ENCODE peak calls at places on chromosome 10, in nine cellular contexts. One of them, this sample, is unnamed.

GRCh38 chr10:128873408-128873807 is 593.6 kb upstream of the MGMT start:
- DNase-seq in A549: no peak
- DNase-seq in CD8-positive, alpha-beta memory T cell: no peak
- DNase-seq in IMR-90: no peak
- DNase-seq in esophagus muscularis mucosa: no peak
- DNase-seq in mammary epithelial cell: no peak
- DNase-seq in K562: no peak
- DNase-seq in lower lobe of right lung: no peak
- DNase-seq in MM.1S: no peak
- DNase-seq in this sample: no peak

GRCh38 chr10:12489806-12490205 is 140.5 kb downstream of the CAMK1D start:
- DNase-seq in A549: no peak
- DNase-seq in CD8-positive, alpha-beta memory T cell: no peak
- DNase-seq in IMR-90: no peak
- DNase-seq in esophagus muscularis mucosa: no peak
- DNase-seq in mammary epithelial cell: no peak
- DNase-seq in K562: no peak
- DNase-seq in lower lobe of right lung: no peak
- DNase-seq in MM.1S: no peak
- DNase-seq in this sample: no peak

GRCh38 chr10:14873090-14873760 is 5.4 kb upstream of the SUV39H2 start:
- DNase-seq in A549: no peak
- DNase-seq in CD8-positive, alpha-beta memory T cell: no peak
- DNase-seq in IMR-90: peak; percentile 73
- DNase-seq in esophagus muscularis mucosa: no peak
- DNase-seq in mammary epithelial cell: peak; percentile 29
- DNase-seq in K562: no peak
- DNase-seq in lower lobe of right lung: no peak
- DNase-seq in MM.1S: no peak
- DNase-seq in this sample: no peak

GRCh38 chr10:23345861-23346260 is 1.3 kb upstream of the C10orf67 start:
- DNase-seq in A549: no peak
- DNase-seq in CD8-positive, alpha-beta memory T cell: no peak
- DNase-seq in IMR-90: peak; percentile 94
- DNase-seq in esophagus muscularis mucosa: no peak
- DNase-seq in mammary epithelial cell: peak; percentile 97
- DNase-seq in K562: no peak
- DNase-seq in lower lobe of right lung: no peak
- DNase-seq in MM.1S: no peak
- DNase-seq in this sample: no peak

GRCh38 chr10:12811725-12812310 is 189.7 kb downstream of the CCDC3 start:
- DNase-seq in A549: no peak
- DNase-seq in CD8-positive, alpha-beta memory T cell: no peak
- DNase-seq in IMR-90: peak; percentile 28
- DNase-seq in esophagus muscularis mucosa: no peak
- DNase-seq in mammary epithelial cell: no peak
- DNase-seq in K562: no peak
- DNase-seq in lower lobe of right lung: no peak
- DNase-seq in MM.1S: no peak
- DNase-seq in this sample: no peak

GRCh38 chr10:84333864-84334451 is 5.6 kb downstream of the CCSER2 start:
- DNase-seq in A549: no peak
- DNase-seq in CD8-positive, alpha-beta memory T cell: peak; percentile 86
- DNase-seq in IMR-90: peak; percentile 55
- DNase-seq in esophagus muscularis mucosa: no peak
- DNase-seq in mammary epithelial cell: peak; percentile 57
- DNase-seq in K562: peak; percentile 36
- DNase-seq in lower lobe of right lung: no peak
- DNase-seq in MM.1S: peak; percentile 53
- DNase-seq in this sample: no peak

GRCh38 chr10:58781873-58782488 is 269.3 kb downstream of the BICC1 start:
- DNase-seq in A549: peak; percentile 51
- DNase-seq in CD8-positive, alpha-beta memory T cell: peak; percentile 6
- DNase-seq in IMR-90: peak; percentile 49
- DNase-seq in esophagus muscularis mucosa: no peak
- DNase-seq in mammary epithelial cell: peak; percentile 47
- DNase-seq in K562: peak; percentile 48
- DNase-seq in lower lobe of right lung: no peak
- DNase-seq in MM.1S: peak; percentile 62
- DNase-seq in this sample: no peak

GRCh38 chr10:17643339-17643754 is 604 bp upstream of the STAM start:
- DNase-seq in A549: peak; percentile 74
- DNase-seq in CD8-positive, alpha-beta memory T cell: no peak
- DNase-seq in IMR-90: peak; percentile 78
- DNase-seq in esophagus muscularis mucosa: peak; percentile 93
- DNase-seq in mammary epithelial cell: peak; percentile 87
- DNase-seq in K562: peak; percentile 58
- DNase-seq in lower lobe of right lung: peak; percentile 84
- DNase-seq in MM.1S: no peak
- DNase-seq in this sample: peak; percentile 56

GRCh38 chr10:67607472-67607871 is 88.5 kb downstream of the CTNNA3 start:
- DNase-seq in A549: no peak
- DNase-seq in CD8-positive, alpha-beta memory T cell: no peak
- DNase-seq in IMR-90: peak; percentile 33
- DNase-seq in esophagus muscularis mucosa: no peak
- DNase-seq in mammary epithelial cell: peak; percentile 46
- DNase-seq in K562: no peak
- DNase-seq in lower lobe of right lung: no peak
- DNase-seq in MM.1S: no peak
- DNase-seq in this sample: no peak

GRCh38 chr10:63319231-63319630 is 146.5 kb downstream of the JMJD1C start:
- DNase-seq in A549: no peak
- DNase-seq in CD8-positive, alpha-beta memory T cell: no peak
- DNase-seq in IMR-90: no peak
- DNase-seq in esophagus muscularis mucosa: no peak
- DNase-seq in mammary epithelial cell: no peak
- DNase-seq in K562: no peak
- DNase-seq in lower lobe of right lung: no peak
- DNase-seq in MM.1S: no peak
- DNase-seq in this sample: no peak

GRCh38 chr10:63313066-63313465 is 152.7 kb downstream of the JMJD1C start:
- DNase-seq in A549: no peak
- DNase-seq in CD8-positive, alpha-beta memory T cell: no peak
- DNase-seq in IMR-90: no peak
- DNase-seq in esophagus muscularis mucosa: no peak
- DNase-seq in mammary epithelial cell: no peak
- DNase-seq in K562: no peak
- DNase-seq in lower lobe of right lung: no peak
- DNase-seq in MM.1S: no peak
- DNase-seq in this sample: no peak

GRCh38 chr10:63318491-63318890 is 147.3 kb downstream of the JMJD1C start:
- DNase-seq in A549: no peak
- DNase-seq in CD8-positive, alpha-beta memory T cell: no peak
- DNase-seq in IMR-90: no peak
- DNase-seq in esophagus muscularis mucosa: no peak
- DNase-seq in mammary epithelial cell: no peak
- DNase-seq in K562: no peak
- DNase-seq in lower lobe of right lung: no peak
- DNase-seq in MM.1S: no peak
- DNase-seq in this sample: no peak

DNA sequence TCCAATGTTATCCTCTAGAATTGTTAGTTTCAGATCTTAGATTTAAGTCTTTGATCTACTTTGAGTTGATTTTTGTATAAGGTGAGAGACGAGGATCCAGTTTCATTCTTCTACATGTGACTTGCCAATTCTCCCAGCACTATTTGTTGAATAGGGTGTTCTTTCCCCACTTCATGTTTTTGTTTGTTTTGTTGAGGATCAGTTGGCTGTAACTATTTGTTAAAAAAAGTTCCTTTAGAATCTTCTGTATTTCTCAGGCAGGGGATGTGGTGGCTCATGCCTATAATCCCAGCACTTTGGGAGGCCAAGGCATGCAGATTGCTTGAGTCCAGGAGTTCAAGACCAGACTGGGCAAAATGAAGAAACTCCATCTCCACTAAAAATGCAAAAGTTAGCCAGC is 151.8 kb downstream of the JMJD1C start:
- DNase-seq in A549: no peak
- DNase-seq in CD8-positive, alpha-beta memory T cell: no peak
- DNase-seq in IMR-90: no peak
- DNase-seq in esophagus muscularis mucosa: no peak
- DNase-seq in mammary epithelial cell: no peak
- DNase-seq in K562: no peak
- DNase-seq in lower lobe of right lung: no peak
- DNase-seq in MM.1S: no peak
- DNase-seq in this sample: no peak
- H3K27ac ChIP-seq in A549: no peak overlapping the region
- H3K27ac ChIP-seq in CD8-positive, alpha-beta memory T cell: no peak overlapping the region
- H3K27ac ChIP-seq in IMR-90: no peak overlapping the region
- H3K27ac ChIP-seq in esophagus muscularis mucosa: no peak overlapping the region
- H3K27ac ChIP-seq in mammary epithelial cell: no peak overlapping the region
- H3K27ac ChIP-seq in K562: no peak overlapping the region
- H3K27ac ChIP-seq in lower lobe of right lung: no peak overlapping the region
- H3K27ac ChIP-seq in MM.1S: no peak overlapping the region
- H3K27ac ChIP-seq in this sample: no peak overlapping the region

GRCh38 chr10:119305860-119306513 is 98.6 kb downstream of the GRK5 start:
- DNase-seq in A549: peak; percentile 83
- DNase-seq in CD8-positive, alpha-beta memory T cell: peak; percentile 68
- DNase-seq in IMR-90: peak; percentile 99
- DNase-seq in esophagus muscularis mucosa: peak; percentile 96
- DNase-seq in mammary epithelial cell: peak; percentile 97
- DNase-seq in K562: peak; percentile 52
- DNase-seq in lower lobe of right lung: no peak
- DNase-seq in MM.1S: peak; percentile 86
- DNase-seq in this sample: no peak
- H3K27ac ChIP-seq in A549: peak overlapping the region; percentile 75
- H3K27ac ChIP-seq in CD8-positive, alpha-beta memory T cell: peak overlapping the region; percentile 83
- H3K27ac ChIP-seq in IMR-90: peak overlapping the region; percentile 6
- H3K27ac ChIP-seq in esophagus muscularis mucosa: peak overlapping the region; percentile 82
- H3K27ac ChIP-seq in mammary epithelial cell: peak overlapping the region; percentile 50
- H3K27ac ChIP-seq in K562: peak overlapping the region; percentile 86
- H3K27ac ChIP-seq in lower lobe of right lung: peak overlapping the region; percentile 71
- H3K27ac ChIP-seq in MM.1S: peak overlapping the region; percentile 98
- H3K27ac ChIP-seq in this sample: no peak overlapping the region

GRCh38 chr10:73967544-73967943 is 30.4 kb upstream of the VCL start:
- DNase-seq in A549: no peak
- DNase-seq in CD8-positive, alpha-beta memory T cell: no peak
- DNase-seq in IMR-90: no peak
- DNase-seq in esophagus muscularis mucosa: no peak
- DNase-seq in mammary epithelial cell: no peak
- DNase-seq in K562: no peak
- DNase-seq in lower lobe of right lung: no peak
- DNase-seq in MM.1S: no peak
- DNase-seq in this sample: no peak

GRCh38 chr10:73965890-73966768 is 31.8 kb upstream of the VCL start:
- DNase-seq in A549: peak; percentile 81
- DNase-seq in CD8-positive, alpha-beta memory T cell: no peak
- DNase-seq in IMR-90: peak; percentile 99
- DNase-seq in esophagus muscularis mucosa: no peak
- DNase-seq in mammary epithelial cell: peak; percentile 91
- DNase-seq in K562: no peak
- DNase-seq in lower lobe of right lung: peak; percentile 71
- DNase-seq in MM.1S: no peak
- DNase-seq in this sample: peak; percentile 69

GRCh38 chr10:73969224-73969811 is 28.6 kb upstream of the VCL start:
- DNase-seq in A549: no peak
- DNase-seq in CD8-positive, alpha-beta memory T cell: no peak
- DNase-seq in IMR-90: no peak
- DNase-seq in esophagus muscularis mucosa: no peak
- DNase-seq in mammary epithelial cell: peak; percentile 38
- DNase-seq in K562: no peak
- DNase-seq in lower lobe of right lung: no peak
- DNase-seq in MM.1S: no peak
- DNase-seq in this sample: no peak

GRCh38 chr10:73967022-73967429 is 30.9 kb upstream of the VCL start:
- DNase-seq in A549: no peak
- DNase-seq in CD8-positive, alpha-beta memory T cell: no peak
- DNase-seq in IMR-90: no peak
- DNase-seq in esophagus muscularis mucosa: no peak
- DNase-seq in mammary epithelial cell: no peak
- DNase-seq in K562: no peak
- DNase-seq in lower lobe of right lung: no peak
- DNase-seq in MM.1S: no peak
- DNase-seq in this sample: no peak

GRCh38 chr10:73968101-73968515 is 29.8 kb upstream of the VCL start:
- DNase-seq in A549: no peak
- DNase-seq in CD8-positive, alpha-beta memory T cell: no peak
- DNase-seq in IMR-90: no peak
- DNase-seq in esophagus muscularis mucosa: no peak
- DNase-seq in mammary epithelial cell: no peak
- DNase-seq in K562: no peak
- DNase-seq in lower lobe of right lung: no peak
- DNase-seq in MM.1S: no peak
- DNase-seq in this sample: no peak
- H3K27ac ChIP-seq in A549: peak overlapping the region; percentile 91
- H3K27ac ChIP-seq in CD8-positive, alpha-beta memory T cell: no peak overlapping the region
- H3K27ac ChIP-seq in IMR-90: peak overlapping the region; percentile 74
- H3K27ac ChIP-seq in esophagus muscularis mucosa: peak overlapping the region; percentile 90
- H3K27ac ChIP-seq in mammary epithelial cell: no peak overlapping the region
- H3K27ac ChIP-seq in K562: no peak overlapping the region
- H3K27ac ChIP-seq in lower lobe of right lung: no peak overlapping the region
- H3K27ac ChIP-seq in MM.1S: no peak overlapping the region
- H3K27ac ChIP-seq in this sample: no peak overlapping the region

GRCh38 chr10:72007246-72007892 is 43.2 kb downstream of the CHST3 start:
- DNase-seq in A549: no peak
- DNase-seq in CD8-positive, alpha-beta memory T cell: no peak
- DNase-seq in IMR-90: no peak
- DNase-seq in esophagus muscularis mucosa: no peak
- DNase-seq in mammary epithelial cell: no peak
- DNase-seq in K562: peak; percentile 64
- DNase-seq in lower lobe of right lung: no peak
- DNase-seq in MM.1S: no peak
- DNase-seq in this sample: no peak

GRCh38 chr10:72009430-72010081 is 45.4 kb downstream of the CHST3 start:
- DNase-seq in A549: no peak
- DNase-seq in CD8-positive, alpha-beta memory T cell: no peak
- DNase-seq in IMR-90: peak; percentile 94
- DNase-seq in esophagus muscularis mucosa: peak; percentile 96
- DNase-seq in mammary epithelial cell: peak; percentile 91
- DNase-seq in K562: no peak
- DNase-seq in lower lobe of right lung: peak; percentile 69
- DNase-seq in MM.1S: no peak
- DNase-seq in this sample: peak; percentile 69

GRCh38 chr10:72008096-72008933 is 44.1 kb downstream of the CHST3 start:
- DNase-seq in A549: no peak
- DNase-seq in CD8-positive, alpha-beta memory T cell: no peak
- DNase-seq in IMR-90: no peak
- DNase-seq in esophagus muscularis mucosa: no peak
- DNase-seq in mammary epithelial cell: peak; percentile 62
- DNase-seq in K562: no peak
- DNase-seq in lower lobe of right lung: no peak
- DNase-seq in MM.1S: no peak
- DNase-seq in this sample: no peak

GRCh38 chr10:72010234-72010992 is 46.2 kb downstream of the CHST3 start:
- DNase-seq in A549: no peak
- DNase-seq in CD8-positive, alpha-beta memory T cell: no peak
- DNase-seq in IMR-90: no peak
- DNase-seq in esophagus muscularis mucosa: no peak
- DNase-seq in mammary epithelial cell: no peak
- DNase-seq in K562: no peak
- DNase-seq in lower lobe of right lung: no peak
- DNase-seq in MM.1S: no peak
- DNase-seq in this sample: no peak

DNA sequence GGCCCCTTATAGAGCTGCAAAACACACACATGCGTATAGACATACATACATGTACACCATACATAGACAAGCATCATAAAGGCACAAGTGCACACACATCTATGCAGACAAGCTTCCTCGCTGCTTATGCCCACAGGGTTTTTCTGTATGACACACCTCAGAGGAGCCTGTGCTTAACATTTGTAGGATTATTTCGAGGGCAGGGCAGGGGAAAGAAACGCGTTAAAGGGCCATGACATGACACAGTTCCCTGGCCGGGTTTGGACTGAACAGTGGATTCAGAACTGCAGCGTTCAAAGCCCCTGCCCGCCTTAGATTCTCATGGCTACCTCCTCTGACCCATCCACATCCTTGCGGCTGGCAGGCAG is 44.9 kb downstream of the CHST3 start:
- DNase-seq in A549: no peak
- DNase-seq in CD8-positive, alpha-beta memory T cell: no peak
- DNase-seq in IMR-90: no peak
- DNase-seq in esophagus muscularis mucosa: no peak
- DNase-seq in mammary epithelial cell: peak; percentile 86
- DNase-seq in K562: no peak
- DNase-seq in lower lobe of right lung: no peak
- DNase-seq in MM.1S: no peak
- DNase-seq in this sample: no peak
- H3K27ac ChIP-seq in A549: no peak overlapping the region
- H3K27ac ChIP-seq in CD8-positive, alpha-beta memory T cell: no peak overlapping the region
- H3K27ac ChIP-seq in IMR-90: peak overlapping the region; percentile 94
- H3K27ac ChIP-seq in esophagus muscularis mucosa: peak overlapping the region; percentile 90
- H3K27ac ChIP-seq in mammary epithelial cell: peak overlapping the region; percentile 92
- H3K27ac ChIP-seq in K562: no peak overlapping the region
- H3K27ac ChIP-seq in lower lobe of right lung: peak overlapping the region; percentile 86
- H3K27ac ChIP-seq in MM.1S: no peak overlapping the region
- H3K27ac ChIP-seq in this sample: peak overlapping the region; percentile 95